ENCODE peak calls at places on chromosomes 5 and 9, in four cellular contexts. K is NCI-H1417, Z is suprapubic skin, Y is DMS153. D is an unnamed sample.

GRCh38 chr5:179309751-179310320 is 35.4 kb downstream of the ADAMTS2 start:
- DNase-seq in K (no peak), Z (no peak), Y (no peak), D (no peak)

GRCh38 chr9:112917027-112917986 is 26.6 kb upstream of the SLC46A2 start:
- DNase-seq in K (no peak), Z (no peak), Y (no peak), D (no peak)

GRCh38 chr5:57863661-57864060 is 381.1 kb upstream of the ACTBL2 start:
- DNase-seq in K (no peak), Z (no peak), Y (no peak), D (no peak)

GRCh38 chr9:19232117-19232829 is 1.8 kb downstream of the DENND4C start:
- DNase-seq in K (no peak), Z (no peak), Y (no peak), D (no peak)

GRCh38 chr5:139543423-139543991 is 17.6 kb upstream of the UBE2D2 start:
- DNase-seq in K (no peak), Z (no peak), Y (peak), D (no peak)

GRCh38 chr5:51650824-51651223 is 267.6 kb downstream of the ISL1 start:
- DNase-seq in K (no peak), Z (no peak), Y (no peak), D (no peak)

GRCh38 chr5:5826911-5827310 is 404.4 kb downstream of the ICE1 start:
- DNase-seq in K (no peak), Z (no peak), Y (no peak), D (no peak)

GRCh38 chr9:19161257-19162025 is 34.1 kb upstream of the PLIN2 start:
- DNase-seq in K (no peak), Z (peak), Y (no peak), D (no peak)

GRCh38 chr5:134554319-134555222 is 29.1 kb downstream of the JADE2 start:
- DNase-seq in K (no peak), Z (no peak), Y (no peak), D (peak)

GRCh38 chr5:158116965-158117364 is 258.0 kb upstream of the CLINT1 start:
- DNase-seq in K (no peak), Z (no peak), Y (no peak), D (no peak)

GRCh38 chr5:111079846-111080245 is 8.3 kb downstream of the TSLP start:
- DNase-seq in K (no peak), Z (no peak), Y (no peak), D (no peak)

GRCh38 chr9:127018935-127019334 is 103.5 kb downstream of the ANGPTL2 start:
- DNase-seq in K (no peak), Z (no peak), Y (no peak), D (no peak)

GRCh38 chr9:98549401-98549800 is 159.3 kb downstream of the GABBR2 start:
- DNase-seq in K (no peak), Z (no peak), Y (no peak), D (no peak)

GRCh38 chr5:142650060-142650459 is 35.8 kb downstream of the FGF1 start:
- DNase-seq in K (no peak), Z (no peak), Y (no peak), D (no peak)

GRCh38 chr5:8340739-8341344 is 471.9 kb downstream of the MTRR start:
- DNase-seq in K (peak), Z (no peak), Y (no peak), D (peak)

GRCh38 chr9:136303066-136303824 is 649 bp downstream of the CCDC187 start:
- DNase-seq in K (no peak), Z (no peak), Y (no peak), D (no peak)

GRCh38 chr5:133938039-133938821 is 30.2 kb downstream of the C5orf15 start:
- DNase-seq in K (no peak), Z (no peak), Y (no peak), D (no peak)

GRCh38 chr5:149152317-149152746 is 11.0 kb downstream of the ABLIM3 start:
- DNase-seq in K (no peak), Z (no peak), Y (no peak), D (peak)

GRCh38 chr9:73911814-73912213 is 585.3 kb upstream of the RORB start:
- DNase-seq in K (no peak), Z (no peak), Y (no peak), D (no peak)

GRCh38 chr9:133347515-133347984 is 381 bp downstream of the MED22 start:
- DNase-seq in K (peak), Z (no peak), Y (no peak), D (no peak)

GRCh38 chr9:115034801-115035200 is 83.2 kb downstream of the TNC start:
- DNase-seq in K (no peak), Z (no peak), Y (no peak), D (no peak)

GRCh38 chr9:20290287-20290686 is 332.0 kb downstream of the MLLT3 start:
- DNase-seq in K (no peak), Z (no peak), Y (no peak), D (no peak)

GRCh38 chr9:136539427-136540412 is 6.1 kb downstream of the NOTCH1 start:
- DNase-seq in K (no peak), Z (peak), Y (peak), D (no peak)

GRCh38 chr5:92962752-92963151 is 618.3 kb downstream of the NR2F1-AS1 start:
- DNase-seq in K (peak), Z (no peak), Y (peak), D (peak)

D was measured in SHP77.